ENCODE peak calls at places on chromosome X, in nine cellular contexts. L is stimulated activated CD8-positive, alpha-beta memory T cell treated with anti-CD3 and anti-CD28 coated beads, Interleukin-4, amount 100 ng/mL, for 1 hour; T is caudate nucleus; Q is NCI-H1105; V is HuH-7; D is stromal cell of bone marrow; Y is Daoy; I is upper lobe of right lung; M is GM18507. X is an unnamed sample.

GRCh38 chrX:47802589-47802988 is 34.1 kb upstream of the ZNF81 start:
- DNase-seq in L (no peak), T (no peak), Q (peak; percentile 0), V (no peak), D (no peak), Y (peak; percentile 4), I (no peak), M (no peak), X (no peak)

GRCh38 chrX:56763556-56764152 is 34.6 kb downstream of the NBDY start:
- DNase-seq in L (no peak), T (no peak), Q (no peak), V (peak; percentile 40), D (peak; percentile 43), Y (no peak), I (no peak), M (no peak), X (no peak)

GRCh38 chrX:63746715-63747114 is 38.3 kb downstream of the ARHGEF9 start:
- DNase-seq in L (no peak), T (no peak), Q (no peak), V (no peak), D (no peak), Y (no peak), I (no peak), M (no peak), X (no peak)

GRCh38 chrX:82765806-82766205 is 742.3 kb upstream of the POU3F4 start:
- DNase-seq in L (no peak), T (no peak), Q (no peak), V (no peak), D (no peak), Y (no peak), I (no peak), M (no peak), X (no peak)

GRCh38 chrX:29071525-29071924 is 484.3 kb downstream of the IL1RAPL1 start:
- DNase-seq in L (no peak), T (no peak), Q (no peak), V (no peak), D (peak; percentile 1), Y (no peak), I (no peak), M (no peak), X (no peak)

GRCh38 chrX:18146954-18147353 is 73.7 kb downstream of the BEND2 start:
- DNase-seq in L (no peak), T (no peak), Q (no peak), V (peak; percentile 1), D (no peak), Y (peak; percentile 4), I (no peak), M (no peak), X (no peak)

GRCh38 chrX:123899701-123900100 is 39.8 kb downstream of the XIAP start:
- DNase-seq in L (no peak), T (no peak), Q (no peak), V (no peak), D (peak; percentile 33), Y (no peak), I (no peak), M (no peak), X (no peak)

GRCh38 chrX:77502951-77503525 is 55.8 kb downstream of the FGF16 start:
- DNase-seq in L (no peak), T (no peak), Q (no peak), V (no peak), D (no peak), Y (no peak), I (no peak), M (no peak), X (no peak)

GRCh38 chrX:139815771-139816170 is 107.8 kb upstream of the MCF2 start:
- DNase-seq in L (no peak), T (no peak), Q (no peak), V (no peak), D (no peak), Y (no peak), I (no peak), M (no peak), X (no peak)

GRCh38 chrX:154384284-154384892 is 5.3 kb downstream of the EMD start:
- DNase-seq in L (no peak), T (no peak), Q (no peak), V (no peak), D (no peak), Y (no peak), I (no peak), M (no peak), X (no peak)

GRCh38 chrX:36609653-36610585 is 398.2 kb upstream of the FAM47C start:
- DNase-seq in L (no peak), T (no peak), Q (no peak), V (no peak), D (no peak), Y (no peak), I (no peak), M (no peak), X (no peak)

GRCh38 chrX:45850197-45850774 is 649.6 kb upstream of the DIPK2B start:
- DNase-seq in L (no peak), T (no peak), Q (peak; percentile 2), V (no peak), D (no peak), Y (peak; percentile 17), I (no peak), M (no peak), X (no peak)

GRCh38 chrX:10254746-10255145 is 98.0 kb downstream of the CLCN4 start:
- DNase-seq in L (no peak), T (no peak), Q (no peak), V (no peak), D (no peak), Y (peak; percentile 7), I (no peak), M (no peak), X (no peak)

GRCh38 chrX:78375894-78376293 is 48.5 kb upstream of the CYSLTR1 start:
- DNase-seq in L (no peak), T (no peak), Q (no peak), V (no peak), D (no peak), Y (no peak), I (no peak), M (no peak), X (no peak)

GRCh38 chrX:151030845-151031244 is 47.7 kb downstream of the HMGB3 start:
- DNase-seq in L (no peak), T (no peak), Q (no peak), V (no peak), D (no peak), Y (no peak), I (no peak), M (no peak), X (no peak)

GRCh38 chrX:97405031-97405685 is 521.5 kb downstream of the RPA4 start:
- DNase-seq in L (no peak), T (no peak), Q (no peak), V (no peak), D (no peak), Y (no peak), I (no peak), M (no peak), X (no peak)

GRCh38 chrX:17413228-17413627 is 38.2 kb downstream of the NHS start:
- DNase-seq in L (no peak), T (no peak), Q (no peak), V (no peak), D (peak; percentile 42), Y (no peak), I (no peak), M (no peak), X (no peak)

GRCh38 chrX:131595120-131595519 is 51.2 kb downstream of the OR13H1 start:
- DNase-seq in L (no peak), T (no peak), Q (no peak), V (no peak), D (no peak), Y (peak; percentile 20), I (no peak), M (no peak), X (no peak)

GRCh38 chrX:75746891-75747639 is 38.0 kb downstream of the MAGEE2 start:
- DNase-seq in L (no peak), T (no peak), Q (peak; percentile 34), V (peak; percentile 7), D (peak; percentile 7), Y (no peak), I (peak; percentile 67), M (no peak), X (peak; percentile 51)

GRCh38 chrX:70033348-70033747 is 16.4 kb downstream of the AWAT2 start:
- DNase-seq in L (no peak), T (no peak), Q (peak; percentile 6), V (peak; percentile 40), D (no peak), Y (peak; percentile 41), I (peak; percentile 64), M (no peak), X (peak; percentile 7)

GRCh38 chrX:41750720-41751119 is 26.7 kb downstream of the GPR82 start:
- DNase-seq in L (no peak), T (no peak), Q (no peak), V (no peak), D (no peak), Y (no peak), I (no peak), M (no peak), X (no peak)

GRCh38 chrX:107480272-107480671 is 30.8 kb downstream of the FRMPD3 start:
- DNase-seq in L (no peak), T (no peak), Q (no peak), V (no peak), D (no peak), Y (no peak), I (no peak), M (no peak), X (no peak)

GRCh38 chrX:50081282-50081955 is 119.4 kb downstream of the AKAP4 start:
- DNase-seq in L (no peak), T (no peak), Q (peak; percentile 4), V (no peak), D (no peak), Y (peak; percentile 15), I (peak; percentile 69), M (no peak), X (no peak)

GRCh38 chrX:75609361-75609760 is 86.5 kb upstream of the ZDHHC15 start:
- DNase-seq in L (no peak), T (no peak), Q (no peak), V (no peak), D (no peak), Y (no peak), I (no peak), M (no peak), X (no peak)

GRCh38 chrX:154351183-154352011 is 23.0 kb downstream of the FLNA start:
- DNase-seq in L (no peak), T (no peak), Q (no peak), V (no peak), D (no peak), Y (no peak), I (peak; percentile 67), M (no peak), X (peak; percentile 60)

GRCh38 chrX:47175588-47175980 is 18.0 kb upstream of the UBA1 start:
- DNase-seq in L (no peak), T (no peak), Q (no peak), V (no peak), D (no peak), Y (no peak), I (no peak), M (no peak), X (no peak)

GRCh38 chrX:154434394-154435168 is 2.4 kb upstream of the GDI1 start:
- DNase-seq in L (no peak), T (no peak), Q (no peak), V (no peak), D (no peak), Y (no peak), I (no peak), M (no peak), X (no peak)

GRCh38 chrX:150361070-150361776 is 1.9 kb upstream of the MAMLD1 start:
- DNase-seq in L (no peak), T (no peak), Q (no peak), V (peak; percentile 47), D (no peak), Y (peak; percentile 7), I (peak; percentile 63), M (no peak), X (no peak)

GRCh38 chrX:43552166-43552565 is 103.9 kb upstream of the MAOA start:
- DNase-seq in L (no peak), T (no peak), Q (no peak), V (peak; percentile 38), D (no peak), Y (no peak), I (no peak), M (no peak), X (no peak)

GRCh38 chrX:11437642-11438379 is 144.6 kb downstream of the AMELX start:
- DNase-seq in L (no peak), T (no peak), Q (no peak), V (no peak), D (peak; percentile 57), Y (peak; percentile 77), I (peak; percentile 62), M (no peak), X (no peak)

GRCh38 chrX:151981129-151981528 is 6.7 kb upstream of the GABRE start:
- DNase-seq in L (no peak), T (no peak), Q (no peak), V (no peak), D (peak; percentile 54), Y (peak; percentile 35), I (no peak), M (no peak), X (no peak)

X was measured in B cell.